ENCODE peak calls at places on chromosome 18, in four cellular contexts. B is endodermal cell, R is aorta, S is pancreas. W is an unnamed sample. For H3K36me3, the result is how much of the 10 kb centered on the place peaks cover.

GRCh38 chr18:3526421-3527354 is 76.7 kb downstream of the TGIF1 start:
- DNase-seq in B (no peak), R (no peak), S (no peak), W (peak)

GRCh38 chr18:4450065-4450676 is 4.9 kb downstream of the DLGAP1 start:
- DNase-seq in B (no peak), R (no peak), S (no peak), W (no peak)

GRCh38 chr18:3194947-3195612 is 24.7 kb downstream of the MYOM1 start:
- DNase-seq in B (no peak), R (no peak), S (no peak), W (no peak)

GRCh38 chr18:25279133-25279532 is 72.8 kb downstream of the ZNF521 start:
- DNase-seq in B (no peak), R (no peak), S (no peak), W (no peak)

GRCh38 chr18:61949946-61950345 is 57.1 kb upstream of the RNF152 start:
- DNase-seq in B (no peak), R (no peak), S (no peak), W (peak)

GRCh38 chr18:63238711-63239110 is 80.9 kb downstream of the BCL2 start:
- DNase-seq in B (peak), R (no peak), S (no peak), W (no peak)

GRCh38 chr18:46794607-46795006 is 37.8 kb upstream of the ST8SIA5 start:
- DNase-seq in B (peak), R (no peak), S (no peak), W (no peak)

GRCh38 chr18:48715651-48716354 is 177.0 kb downstream of the CTIF start:
- DNase-seq in B (no peak), R (peak), S (no peak), W (no peak)

GRCh38 chr18:63578357-63578958 is 8.7 kb upstream of the SERPINB13 start:
- DNase-seq in B (peak), R (no peak), S (no peak), W (no peak)

GRCh38 chr18:24187689-24188088 is 48.8 kb downstream of the CABYR start:
- DNase-seq in B (no peak), R (no peak), S (no peak), W (no peak)

GRCh38 chr18:1094408-1094807 is 189.7 kb downstream of the ADCYAP1 start:
- DNase-seq in B (no peak), R (no peak), S (no peak), W (peak)

GRCh38 chr18:50836521-50836957 is 16.7 kb upstream of the MRO start:
- DNase-seq in B (no peak), R (no peak), S (no peak), W (peak)

GRCh38 chr18:76687271-76688006 is 134.9 kb upstream of the ZNF236 start:
- DNase-seq in B (no peak), R (no peak), S (no peak), W (peak)

GRCh38 chr18:62741118-62741566 is 25.8 kb downstream of the PHLPP1 start:
- DNase-seq in B (no peak), R (no peak), S (no peak), W (peak)

GRCh38 chr18:172361-172760 is 14.0 kb downstream of the USP14 start:
- DNase-seq in B (no peak), R (no peak), S (no peak), W (no peak)

GRCh38 chr18:49842656-49843055 is 29.3 kb upstream of the ACAA2 start:
- DNase-seq in B (no peak), R (peak), S (no peak), W (no peak)

GRCh38 chr18:32289480-32290075 is 99.7 kb downstream of the MEP1B start:
- DNase-seq in B (peak), R (no peak), S (no peak), W (peak)

GRCh38 chr18:32714571-32715148 is 58.2 kb downstream of the KLHL14 start:
- DNase-seq in B (peak), R (no peak), S (no peak), W (peak)

GRCh38 chr18:48847807-48848486 is 102.8 kb downstream of the SMAD7 start:
- DNase-seq in B (no peak), R (peak), S (peak), W (no peak)

GRCh38 chr18:5430131-5430530 is 113.7 kb downstream of the EPB41L3 start:
- DNase-seq in B (no peak), R (no peak), S (no peak), W (no peak)

GRCh38 chr18:50729326-50729725 is 90.5 kb downstream of the MRO start:
- DNase-seq in B (no peak), R (no peak), S (no peak), W (no peak)

GRCh38 chr18:43277164-43277600 is at the start of gene SYT4:
- DNase-seq in B (peak), R (no peak), S (peak), W (peak)

GRCh38 chr18:29157905-29158304 is 981.0 kb upstream of the CDH2 start:
- DNase-seq in B (no peak), R (no peak), S (no peak), W (no peak)

GRCh38 chr18:47881752-47882455 is 48.6 kb downstream of the SMAD2 start:
- DNase-seq in B (no peak), R (no peak), S (no peak), W (peak)

GRCh38 chr18:74768096-74768495 is 170.4 kb downstream of the ZNF407 start:
- DNase-seq in B (no peak), R (no peak), S (no peak), W (no peak)

GRCh38 chr18:40577255-40577654 is 1377.8 kb upstream of the PIK3C3 start:
- DNase-seq in B (no peak), R (no peak), S (no peak), W (no peak)

GRCh38 chr18:62799977-62800376 is 84.6 kb downstream of the PHLPP1 start:
- DNase-seq in B (no peak), R (no peak), S (no peak), W (no peak)

GRCh38 chr18:66749475-66750035 is 145.7 kb upstream of the CDH19 start:
- DNase-seq in B (no peak), R (no peak), S (no peak), W (no peak)

GRCh38 chr18:59877366-59877765 is 22.4 kb upstream of the PMAIP1 start:
- DNase-seq in B (no peak), R (no peak), S (no peak), W (no peak)
- H3K36me3 ChIP-seq in B (under half), R (under half), S (under half), W (under half)

GRCh38 chr18:35910327-35910726 is 62.2 kb upstream of the RMP24 start:
- DNase-seq in B (no peak), R (no peak), S (no peak), W (no peak)
- H3K36me3 ChIP-seq in B (under half), R (under half), S (under half), W (under half)

DNA sequence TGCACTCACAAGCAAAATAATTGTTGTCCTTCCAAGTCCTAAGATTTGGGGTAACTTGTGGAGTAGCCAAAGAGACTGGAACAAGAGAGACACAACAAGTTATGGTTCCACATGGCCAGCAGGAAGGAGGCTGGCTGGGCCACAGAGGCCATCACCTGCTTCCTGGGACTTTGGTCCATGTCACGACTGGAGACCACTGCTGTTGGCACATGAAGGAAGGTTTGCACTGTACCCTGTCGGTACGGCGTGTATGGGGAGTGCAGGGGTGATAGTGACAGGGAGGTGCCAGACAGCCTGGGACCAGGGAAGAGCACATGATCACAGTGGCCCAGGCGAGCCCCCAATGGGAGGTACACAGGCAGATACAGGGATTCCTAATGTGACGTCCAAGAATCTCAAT is 15.5 kb downstream of the SLC66A2 start:
- DNase-seq in B (peak), R (peak), S (peak), W (no peak)
- H3K36me3 ChIP-seq in B (under half), R (under half), S (under half), W (under half)

GRCh38 chr18:9519431-9519830 is 44.1 kb downstream of the RALBP1 start:
- DNase-seq in B (no peak), R (no peak), S (no peak), W (no peak)
- H3K36me3 ChIP-seq in B (under half), R (under half), S (under half), W (under half)

GRCh38 chr18:58514773-58515172 is 114.1 kb downstream of the ALPK2 start:
- DNase-seq in B (no peak), R (no peak), S (no peak), W (no peak)
- H3K36me3 ChIP-seq in B (under half), R (under half), S (under half), W (under half)

GRCh38 chr18:12335503-12335902 is 27.5 kb downstream of the TUBB6 start:
- DNase-seq in B (no peak), R (no peak), S (no peak), W (no peak)

GRCh38 chr18:12334280-12335262 is 26.5 kb downstream of the TUBB6 start:
- DNase-seq in B (peak), R (peak), S (no peak), W (no peak)

GRCh38 chr18:12338382-12338781 is 30.3 kb downstream of the TUBB6 start:
- DNase-seq in B (no peak), R (no peak), S (no peak), W (no peak)

GRCh38 chr18:12336251-12336650 is 28.2 kb downstream of the TUBB6 start:
- DNase-seq in B (peak), R (no peak), S (no peak), W (peak)

DNA sequence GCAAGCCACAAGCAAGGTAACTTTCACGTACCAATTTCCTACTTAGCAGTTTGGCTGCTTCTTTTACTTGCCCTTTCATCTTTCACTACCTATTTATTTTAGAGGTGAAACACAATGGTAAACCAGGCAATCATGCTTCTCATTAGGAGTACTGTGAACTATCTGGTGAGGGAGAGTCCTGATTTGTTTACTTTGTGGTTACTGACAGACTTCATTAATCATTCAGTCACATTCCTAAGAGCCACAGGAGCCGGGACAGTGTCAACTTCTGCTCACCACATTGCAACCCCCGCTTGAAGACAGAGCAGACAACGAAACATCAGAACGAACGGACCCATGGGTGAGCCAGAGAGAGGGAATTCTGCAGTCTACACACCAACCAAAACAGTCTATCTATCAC is 28.8 kb downstream of the TUBB6 start:
- DNase-seq in B (peak), R (no peak), S (no peak), W (peak)
- H3K36me3 ChIP-seq in B (under half), R (under half), S (under half), W (under half)

GRCh38 chr18:79699653-79700052 is 20.1 kb downstream of the CTDP1 start:
- DNase-seq in B (no peak), R (no peak), S (no peak), W (no peak)
- H3K36me3 ChIP-seq in B (half or more), R (under half), S (under half), W (under half)

W was measured in mammary epithelial cell.